ENCODE peak calls at places on chromosomes 13 and 19, in four cellular contexts. N is ascending aorta; Y is epithelial cell of proximal tubule; C is effector memory CD4-positive, alpha-beta T cell. Q is an unnamed sample.

GRCh38 chr19:14407889-14408640 is 11.1 kb downstream of the DDX39A start:
- DNase-seq in Y (no peak), N (no peak), C (no peak), Q (no peak)

GRCh38 chr19:41904118-41904870 is 21.3 kb downstream of the ARHGEF1 start:
- DNase-seq in Y (no peak), N (no peak), C (no peak), Q (no peak)

GRCh38 chr13:49443327-49443688 is 556 bp downstream of the CAB39L start:
- DNase-seq in C (no peak), N (no peak), Y (no peak), Q (no peak)

GRCh38 chr19:31943305-31943704 is 402.1 kb upstream of the ZNF507 start:
- DNase-seq in N (no peak), C (no peak), Y (no peak), Q (no peak)

GRCh38 chr19:17281391-17282304 is at the start of gene ANKLE1:
- DNase-seq in Y (no peak), C (no peak), N (no peak), Q (no peak)

GRCh38 chr13:100694722-100695644 is 20.4 kb upstream of the TMTC4 start:
- DNase-seq in Y (peak), N (no peak), C (no peak), Q (no peak)

GRCh38 chr19:55080915-55081772 is 5.5 kb downstream of the EPS8L1 start:
- DNase-seq in C (peak), Y (no peak), N (peak), Q (peak)

GRCh38 chr19:50817941-50818858 is 5.4 kb downstream of the KLK1 start:
- DNase-seq in Y (no peak), C (no peak), N (no peak), Q (no peak)

GRCh38 chr13:73499685-73500084 is 440.9 kb downstream of the KLF5 start:
- DNase-seq in Y (no peak), N (no peak), C (no peak), Q (no peak)

GRCh38 chr13:95535243-95535642 is 17.3 kb upstream of the CLDN10 start:
- DNase-seq in N (no peak), Y (peak), C (no peak), Q (no peak)

DNA sequence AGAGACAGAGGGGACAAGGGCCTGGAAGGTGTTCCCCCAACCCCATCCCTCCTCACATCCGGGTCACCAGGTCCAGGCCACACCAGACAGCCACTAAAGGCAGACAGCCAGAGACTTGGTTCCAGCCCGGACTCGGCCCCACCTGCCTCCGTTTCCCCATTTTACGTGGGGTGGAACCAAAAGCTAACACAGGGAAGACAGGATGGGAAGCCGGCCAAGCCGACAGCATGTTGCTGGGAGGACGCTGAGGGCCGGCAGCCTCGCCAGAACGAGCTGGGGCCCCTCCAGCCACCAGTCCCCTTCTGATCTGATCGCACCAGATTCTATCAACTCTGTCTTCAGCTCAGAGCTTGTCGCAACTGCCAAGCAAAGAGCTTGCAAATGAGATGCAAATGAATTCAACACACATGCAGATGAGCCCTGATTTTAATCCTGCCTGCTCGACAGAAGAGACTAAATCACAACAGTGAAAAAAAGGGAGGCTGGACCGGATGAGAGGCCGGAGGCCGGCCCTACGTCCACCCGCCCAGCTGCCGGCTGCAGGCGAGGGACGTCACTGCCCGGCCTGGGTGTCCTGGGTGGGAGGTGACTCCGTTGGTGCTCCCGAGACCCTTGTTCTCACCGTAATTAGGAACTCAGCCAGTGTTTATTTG is 17.5 kb upstream of the SHC2 start:
- DNase-seq in Y (no peak), C (no peak), N (no peak), Q (no peak)
- H3K4me3 ChIP-seq in Y (no peak), C (no peak), N (no peak), Q (no peak)

GRCh38 chr13:52849727-52850395 is 1.4 kb upstream of the PCDH8 start:
- DNase-seq in C (no peak), Y (no peak), N (no peak), Q (no peak)
- H3K4me3 ChIP-seq in C (no peak), Y (no peak), N (peak), Q (no peak)

GRCh38 chr19:43623889-43624670 is 4.7 kb upstream of the ZNF428 start:
- DNase-seq in Y (no peak), C (no peak), N (no peak), Q (no peak)
- H3K4me3 ChIP-seq in Y (no peak), C (no peak), N (no peak), Q (no peak)

DNA sequence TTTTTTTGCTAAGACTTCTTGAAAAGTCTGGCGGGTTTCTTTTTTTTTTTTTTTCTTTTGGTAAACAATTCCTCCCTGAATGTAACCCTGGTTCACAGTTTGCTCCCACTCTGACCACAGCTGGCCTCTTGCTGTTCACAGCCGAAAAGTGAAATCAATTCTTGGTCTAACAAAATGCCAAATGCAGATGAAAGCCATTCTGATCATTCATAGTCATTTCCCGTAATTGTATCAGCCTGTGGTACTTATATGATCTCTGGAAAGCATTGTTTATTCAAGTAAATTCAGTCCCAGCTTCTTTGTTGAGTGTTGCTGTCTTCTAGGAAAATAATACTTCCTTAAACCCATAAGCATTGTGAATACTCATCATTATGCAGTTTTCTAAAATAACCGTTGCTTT is 87.5 kb downstream of the MAB21L1 start:
- DNase-seq in C (no peak), N (no peak), Y (no peak), Q (no peak)
- H3K4me3 ChIP-seq in C (no peak), N (no peak), Y (no peak), Q (no peak)

GRCh38 chr19:4816388-4817165 is 14.9 kb downstream of the TICAM1 start:
- DNase-seq in Y (no peak), N (no peak), C (no peak), Q (no peak)

GRCh38 chr19:4815426-4816387 is 15.8 kb downstream of the TICAM1 start:
- DNase-seq in C (peak), Y (no peak), N (peak), Q (peak)

GRCh38 chr19:4811328-4812131 is 20.0 kb downstream of the TICAM1 start:
- DNase-seq in N (peak), Y (no peak), C (peak), Q (peak)

GRCh38 chr19:4817467-4818277 is 13.8 kb downstream of the TICAM1 start:
- DNase-seq in Y (no peak), N (no peak), C (no peak), Q (no peak)

DNA sequence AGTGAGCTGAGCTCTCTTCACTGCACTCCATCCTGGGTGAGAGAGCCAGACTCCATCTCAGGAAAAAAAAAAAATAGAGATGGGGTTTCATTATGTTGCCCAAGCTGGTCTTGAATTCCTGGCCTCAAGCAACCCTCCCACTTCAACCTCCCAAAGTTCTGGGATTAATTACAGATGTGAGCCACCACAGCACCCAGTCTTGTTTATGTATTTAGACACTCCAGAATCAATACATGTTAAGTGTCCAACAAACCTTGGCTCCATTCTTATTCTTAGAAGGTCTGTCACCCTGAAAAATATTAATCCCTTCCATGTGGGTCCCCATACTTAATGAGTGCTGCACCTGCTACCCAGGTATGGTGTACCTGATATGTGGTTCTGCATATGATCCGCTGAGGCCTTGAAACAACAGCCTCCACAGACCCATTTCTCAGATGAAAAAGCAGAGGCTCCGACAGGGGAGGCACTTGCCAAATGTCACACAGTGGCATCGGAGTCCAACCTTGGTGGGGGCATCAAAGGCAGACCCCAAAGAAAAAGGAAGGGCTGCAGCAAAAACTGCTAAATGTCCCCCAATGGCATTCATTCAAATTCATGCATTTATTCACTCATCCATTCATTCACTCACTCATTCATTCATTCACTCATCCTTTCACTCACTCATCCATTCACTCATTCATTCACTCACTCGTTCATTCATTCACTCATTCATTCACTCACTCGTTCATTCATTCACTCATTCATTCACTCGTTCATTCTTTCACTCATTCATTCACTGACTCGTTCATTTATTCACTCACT is 16.7 kb downstream of the TICAM1 start:
- DNase-seq in C (no peak), Y (no peak), N (no peak), Q (no peak)
- H3K4me3 ChIP-seq in C (no peak), Y (no peak), N (no peak), Q (peak)

DNA sequence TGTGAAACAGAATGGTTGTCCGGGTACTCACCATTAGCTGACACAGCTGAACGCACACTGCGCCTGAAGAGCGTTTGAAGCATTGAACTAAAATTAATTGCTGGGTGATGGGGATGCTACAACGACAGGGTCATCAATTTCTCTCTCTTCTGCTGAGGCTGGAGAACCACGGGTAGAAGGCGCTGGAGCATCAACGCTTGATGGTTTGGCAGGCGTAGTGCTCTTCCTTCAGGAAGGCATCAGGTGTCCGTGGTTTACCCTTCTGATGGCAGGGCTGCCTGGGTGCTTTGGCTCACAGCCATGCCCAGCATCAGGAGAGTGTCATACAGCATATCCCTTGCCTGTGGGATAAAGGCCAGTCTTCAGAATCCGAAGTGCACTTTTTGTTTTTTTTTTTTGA is 46.9 kb upstream of the UBE2L5 start:
- DNase-seq in N (no peak), Y (no peak), C (no peak), Q (no peak)
- H3K4me3 ChIP-seq in N (no peak), Y (no peak), C (peak), Q (peak)

GRCh38 chr19:34482380-34483250 is 1.1 kb downstream of the WTIP start:
- DNase-seq in Y (no peak), N (peak), C (no peak), Q (no peak)

GRCh38 chr19:34481861-34482379 is 362 bp downstream of the WTIP start:
- DNase-seq in C (no peak), N (peak), Y (no peak), Q (no peak)

GRCh38 chr19:34479396-34479795 is 2.2 kb upstream of the WTIP start:
- DNase-seq in N (peak), Y (no peak), C (no peak), Q (no peak)

GRCh38 chr19:34480971-34481821 is at the start of gene WTIP:
- DNase-seq in N (peak), Y (no peak), C (no peak), Q (no peak)

GRCh38 chr19:34480491-34480890 is 1.1 kb upstream of the WTIP start:
- DNase-seq in C (no peak), Y (no peak), N (peak), Q (no peak)
- H3K4me3 ChIP-seq in C (no peak), Y (no peak), N (peak), Q (no peak)

Q was measured in Jurkat, Clone E6-1.